ENCODE peak calls at places on chromosome 1, in five cellular contexts. L is ovary, P is HepG2, N is A549, M is stomach. A is an unnamed sample.

GRCh38 chr1:22454476-22455056 is 2.9 kb downstream of the ZBTB40 start:
- DNase-seq in N (no peak), P (no peak), M (peak; percentile 61), L (no peak), A (no peak)

GRCh38 chr1:116556289-116557006 is 14.4 kb downstream of the CD58 start:
- DNase-seq in L (no peak), N (no peak), P (no peak), M (peak; percentile 68), A (no peak)

GRCh38 chr1:16236091-16236494 is 890 bp downstream of the CPLANE2 start:
- DNase-seq in N (peak; percentile 81), L (no peak), P (peak; percentile 35), M (peak; percentile 65), A (no peak)

GRCh38 chr1:145972580-145972979 is 8.1 kb downstream of the POLR3GL start:
- DNase-seq in N (no peak), P (peak; percentile 66), M (no peak), L (peak; percentile 4), A (peak; percentile 37)

GRCh38 chr1:240086726-240087125 is 5.0 kb upstream of the FMN2 start:
- DNase-seq in N (no peak), M (no peak), L (no peak), P (no peak), A (no peak)

GRCh38 chr1:7572654-7573152 is 198.4 kb upstream of the VAMP3 start:
- DNase-seq in P (no peak), M (peak; percentile 53), N (no peak), L (no peak), A (no peak)

GRCh38 chr1:67791686-67792475 is 41.4 kb downstream of the GNG12 start:
- DNase-seq in M (no peak), P (no peak), L (peak; percentile 50), N (peak; percentile 62), A (no peak)

GRCh38 chr1:88983791-88984552 is 8.5 kb downstream of the KYAT3 start:
- DNase-seq in L (no peak), P (peak; percentile 71), N (peak; percentile 36), M (no peak), A (no peak)

GRCh38 chr1:213657879-213658278 is 329.9 kb upstream of the PROX1 start:
- DNase-seq in P (no peak), M (no peak), L (no peak), N (no peak), A (no peak)

GRCh38 chr1:12616709-12617373 is 1.2 kb downstream of the DHRS3 start:
- DNase-seq in P (no peak), N (no peak), M (no peak), L (peak; percentile 52), A (no peak)

GRCh38 chr1:241591317-241591716 is 48.9 kb downstream of the CHML start:
- DNase-seq in L (no peak), N (peak; percentile 50), M (no peak), P (no peak), A (no peak)

GRCh38 chr1:10074059-10074854 is 41.5 kb downstream of the UBE4B start:
- DNase-seq in M (no peak), L (no peak), N (peak; percentile 38), P (no peak), A (no peak)

GRCh38 chr1:225437710-225438437 is 10.0 kb upstream of the LBR start:
- DNase-seq in L (no peak), M (no peak), P (no peak), N (no peak), A (no peak)

GRCh38 chr1:188599313-188599712 is 1770.6 kb downstream of the PLA2G4A start:
- DNase-seq in P (no peak), L (no peak), M (no peak), N (no peak), A (no peak)

GRCh38 chr1:205449750-205450443 is 5.9 kb downstream of the BLACAT1 start:
- DNase-seq in M (peak; percentile 48), P (peak; percentile 99), N (peak; percentile 69), L (no peak), A (no peak)

GRCh38 chr1:229596961-229597699 is 28.8 kb downstream of the TAF5L start:
- DNase-seq in M (no peak), P (no peak), N (no peak), L (no peak), A (no peak)

GRCh38 chr1:183238071-183238470 is 52.0 kb downstream of the LAMC2 start:
- DNase-seq in P (no peak), L (no peak), M (no peak), N (no peak), A (no peak)

GRCh38 chr1:172429324-172430127 is 9.0 kb downstream of the C1orf105 start:
- DNase-seq in M (peak; percentile 36), L (peak; percentile 34), N (peak; percentile 65), P (peak; percentile 63), A (no peak)

GRCh38 chr1:245860681-245861552 is 646.2 kb downstream of the SMYD3 start:
- DNase-seq in N (no peak), L (no peak), M (no peak), P (no peak), A (no peak)

GRCh38 chr1:37817481-37817880 is 9.5 kb upstream of the YRDC start:
- DNase-seq in N (no peak), M (peak; percentile 83), L (peak; percentile 49), P (no peak), A (no peak)

GRCh38 chr1:202521886-202522285 is 173.4 kb downstream of the PPP1R12B start:
- DNase-seq in M (no peak), N (no peak), L (no peak), P (no peak), A (no peak)

GRCh38 chr1:202516434-202516877 is 168.0 kb downstream of the PPP1R12B start:
- DNase-seq in N (no peak), L (no peak), M (no peak), P (no peak), A (no peak)
- TF ChIP-seq EP300 in N (no peak), L (no peak), M (no peak), P (no peak), A (no peak)

GRCh38 chr1:111225717-111226400 is 1.7 kb upstream of the CHI3L2 start:
- DNase-seq in M (no peak), L (no peak), P (no peak), N (no peak), A (no peak)
- H3K4me1 ChIP-seq in M (peaks cover 57% of the 10 kb centered on the region), L (peaks cover 4% of the 10 kb centered on the region), P (peaks cover 86% of the 10 kb centered on the region), N (peaks cover 19% of the 10 kb centered on the region), A (peaks cover 23% of the 10 kb centered on the region)

DNA sequence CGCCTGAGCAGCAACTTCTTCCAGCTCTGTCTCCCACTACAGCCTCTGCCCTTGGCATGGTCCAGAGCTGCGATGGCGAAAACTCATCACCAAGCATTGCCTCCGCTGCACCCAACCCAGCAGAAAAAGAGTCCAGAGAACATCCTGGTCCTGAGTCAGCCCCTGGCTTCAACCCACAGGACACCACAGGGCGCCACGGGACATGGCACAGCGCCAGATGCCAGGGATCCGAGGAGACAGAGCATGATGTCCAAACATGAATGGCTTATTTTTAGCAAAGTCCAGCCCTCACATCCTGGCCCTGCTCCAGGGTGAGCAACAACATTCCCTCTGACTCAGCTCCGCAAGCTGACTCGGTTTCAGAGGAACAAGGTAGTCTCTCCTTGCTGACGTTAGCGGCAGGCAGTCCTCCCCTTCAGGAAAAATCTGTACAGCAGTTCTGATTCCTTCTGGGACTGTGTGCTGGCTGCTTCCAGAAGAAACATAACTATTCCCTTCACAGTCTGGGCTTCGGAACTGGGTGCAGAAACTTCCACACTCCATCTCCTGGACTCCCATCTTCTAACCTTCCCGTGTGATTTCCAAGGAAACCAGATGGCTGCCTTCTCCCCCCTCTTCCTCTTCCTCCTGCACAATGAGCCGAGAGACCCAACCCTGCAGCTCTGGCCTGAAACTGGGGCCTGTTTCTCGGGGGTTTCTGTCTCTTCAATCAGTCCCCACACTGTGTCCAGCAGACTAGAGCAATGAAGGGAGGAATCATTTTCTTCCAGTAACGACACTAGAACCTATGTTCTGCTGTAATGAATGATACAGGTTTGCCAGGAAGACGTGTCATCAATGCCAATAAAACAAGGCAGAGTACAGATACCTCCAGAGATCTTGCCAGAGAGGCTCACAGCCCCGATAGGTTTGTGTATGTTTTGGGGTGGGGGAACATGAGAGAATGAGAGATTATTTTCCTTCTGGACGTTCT is 131.2 kb downstream of the TOMM20 start:
- DNase-seq in M (peak; percentile 95), P (peak; percentile 94), L (peak; percentile 97), N (peak; percentile 98), A (peak; percentile 100)
- TF ChIP-seq EP300 in M (peak; percentile 99), P (no peak), L (peak; percentile 78), N (peak; percentile 89), A (peak; percentile 99)

GRCh38 chr1:91729621-91730348 is 156.2 kb downstream of the TGFBR3 start:
- DNase-seq in N (no peak), L (peak; percentile 15), P (no peak), M (no peak), A (no peak)
- H3K4me1 ChIP-seq in N (peaks cover 37% of the 10 kb centered on the region), L (peaks cover 32% of the 10 kb centered on the region), P (peaks cover 23% of the 10 kb centered on the region), M (peaks cover 34% of the 10 kb centered on the region), A (peaks cover 58% of the 10 kb centered on the region)

DNA sequence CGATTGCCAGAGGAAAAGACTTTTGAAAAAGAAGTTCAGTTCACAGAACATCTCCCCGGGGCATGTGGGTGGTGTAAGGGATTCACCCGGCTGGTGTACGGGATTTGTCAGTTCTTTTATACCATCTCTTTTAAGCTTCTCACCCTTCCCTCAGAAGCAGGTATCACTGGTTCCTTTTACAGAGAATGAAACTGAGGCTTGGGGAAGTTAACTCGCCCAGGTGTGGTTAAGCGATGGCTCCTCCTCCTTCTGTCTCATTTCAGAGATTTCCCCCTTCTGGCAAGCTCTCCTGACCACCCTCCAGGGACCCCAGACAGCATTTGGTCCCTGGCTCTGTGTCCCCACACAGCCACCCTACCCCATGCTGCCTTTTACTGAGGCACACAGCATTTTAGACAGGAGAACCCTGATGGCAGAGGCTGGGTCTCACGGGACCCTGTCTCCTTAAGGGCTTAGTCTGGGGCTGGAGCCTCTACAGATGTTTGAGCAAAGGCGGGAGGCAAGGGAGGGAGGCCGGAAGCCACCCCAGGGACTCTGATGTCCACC is 2.8 kb upstream of the ECE1 start:
- DNase-seq in M (no peak), P (no peak), L (no peak), N (no peak), A (no peak)
- TF ChIP-seq EP300 in M (no peak), P (no peak), L (no peak), N (no peak), A (no peak)

GRCh38 chr1:55477953-55478352 is 262.8 kb upstream of the USP24 start:
- DNase-seq in P (no peak), M (no peak), N (no peak), L (no peak), A (no peak)

GRCh38 chr1:55479970-55480369 is 264.8 kb upstream of the USP24 start:
- DNase-seq in P (no peak), M (no peak), L (no peak), N (no peak), A (no peak)

GRCh38 chr1:55478742-55479141 is 263.6 kb upstream of the USP24 start:
- DNase-seq in P (peak; percentile 20), L (no peak), M (no peak), N (no peak), A (no peak)

GRCh38 chr1:55481634-55482033 is 266.5 kb upstream of the USP24 start:
- DNase-seq in N (no peak), P (no peak), M (no peak), L (no peak), A (no peak)

DNA sequence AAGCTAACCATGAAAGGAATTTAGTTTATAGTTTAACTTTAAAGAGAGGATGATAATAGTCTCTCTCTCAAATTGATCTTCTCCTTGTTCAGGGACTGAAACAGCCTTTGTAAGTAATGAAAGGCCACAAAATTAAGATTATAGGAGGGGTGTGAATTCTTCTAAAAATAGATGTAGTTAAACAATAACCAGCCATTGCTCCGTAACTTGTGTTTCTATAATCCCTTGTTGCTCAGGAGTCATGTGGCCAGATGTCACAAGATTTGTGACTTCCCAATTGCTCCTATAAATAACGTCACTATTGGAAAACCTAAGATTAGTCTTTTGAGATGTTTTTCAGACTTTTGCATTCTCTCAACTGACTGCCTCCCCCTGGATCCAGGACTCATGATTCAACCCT is 265.2 kb upstream of the USP24 start:
- DNase-seq in M (no peak), N (no peak), P (no peak), L (no peak), A (no peak)
- H3K4me1 ChIP-seq in M (peaks cover 17% of the 10 kb centered on the region), N (peaks cover 18% of the 10 kb centered on the region), P (peaks cover 45% of the 10 kb centered on the region), L (no peaks in the 10 kb centered on the region), A (peaks cover 12% of the 10 kb centered on the region)

GRCh38 chr1:234983554-234983911 is 145.1 kb downstream of the TOMM20 start:
- DNase-seq in M (no peak), P (no peak), L (no peak), N (no peak), A (no peak)
- TF ChIP-seq EP300 in M (no peak), P (no peak), L (no peak), N (no peak), A (no peak)

A was measured in suprapubic skin.